ENCODE peak calls at places on chromosomes 6 and 20, in nine cellular contexts. One of them, this sample, is unnamed.

GRCh38 chr20:2507875-2508630 is 662 bp downstream of the ZNF343 start:
- DNase-seq in RWPE1: peak
- DNase-seq in right cardiac atrium: peak
- DNase-seq in epithelial cell of esophagus: peak
- DNase-seq in H9: no peak
- DNase-seq in activated gamma-delta T cell treated with Interleukin-2 at 50 U/mL for 16 hours: no peak
- DNase-seq in SHP77 treated with DMSO at 0.1 percent for 48 hours: no peak
- DNase-seq in stimulated activated CD4-positive, alpha-beta T cell treated with anti-CD3 and anti-CD28 coated beads, Interleukin-2, amount 100 ng/mL, for 24 hours: peak
- DNase-seq in T-helper 1 cell: no peak
- DNase-seq in this sample: no peak

GRCh38 chr6:157107915-157108651 is 215.2 kb downstream of the TMEM242 start:
- DNase-seq in SHP77 treated with DMSO at 0.1 percent for 48 hours: no peak
- DNase-seq in T-helper 1 cell: peak
- DNase-seq in epithelial cell of esophagus: peak
- DNase-seq in stimulated activated CD4-positive, alpha-beta T cell treated with anti-CD3 and anti-CD28 coated beads, Interleukin-2, amount 100 ng/mL, for 24 hours: peak
- DNase-seq in activated gamma-delta T cell treated with Interleukin-2 at 50 U/mL for 16 hours: no peak
- DNase-seq in RWPE1: peak
- DNase-seq in H9: no peak
- DNase-seq in right cardiac atrium: no peak
- DNase-seq in this sample: peak

GRCh38 chr6:79755967-79756366 is 124.8 kb downstream of the SH3BGRL2 start:
- DNase-seq in T-helper 1 cell: no peak
- DNase-seq in H9: no peak
- DNase-seq in right cardiac atrium: no peak
- DNase-seq in activated gamma-delta T cell treated with Interleukin-2 at 50 U/mL for 16 hours: no peak
- DNase-seq in stimulated activated CD4-positive, alpha-beta T cell treated with anti-CD3 and anti-CD28 coated beads, Interleukin-2, amount 100 ng/mL, for 24 hours: no peak
- DNase-seq in RWPE1: no peak
- DNase-seq in epithelial cell of esophagus: no peak
- DNase-seq in SHP77 treated with DMSO at 0.1 percent for 48 hours: no peak
- DNase-seq in this sample: no peak

GRCh38 chr20:39021748-39022147 is 59.6 kb downstream of the DHX35 start:
- DNase-seq in H9: no peak
- DNase-seq in activated gamma-delta T cell treated with Interleukin-2 at 50 U/mL for 16 hours: no peak
- DNase-seq in RWPE1: no peak
- DNase-seq in epithelial cell of esophagus: no peak
- DNase-seq in right cardiac atrium: no peak
- DNase-seq in stimulated activated CD4-positive, alpha-beta T cell treated with anti-CD3 and anti-CD28 coated beads, Interleukin-2, amount 100 ng/mL, for 24 hours: no peak
- DNase-seq in T-helper 1 cell: peak
- DNase-seq in SHP77 treated with DMSO at 0.1 percent for 48 hours: no peak
- DNase-seq in this sample: no peak

GRCh38 chr6:32060966-32061655 is 22.9 kb downstream of the CYP21A2 start:
- DNase-seq in stimulated activated CD4-positive, alpha-beta T cell treated with anti-CD3 and anti-CD28 coated beads, Interleukin-2, amount 100 ng/mL, for 24 hours: no peak
- DNase-seq in epithelial cell of esophagus: no peak
- DNase-seq in RWPE1: no peak
- DNase-seq in activated gamma-delta T cell treated with Interleukin-2 at 50 U/mL for 16 hours: no peak
- DNase-seq in H9: no peak
- DNase-seq in SHP77 treated with DMSO at 0.1 percent for 48 hours: no peak
- DNase-seq in right cardiac atrium: no peak
- DNase-seq in T-helper 1 cell: no peak
- DNase-seq in this sample: no peak

GRCh38 chr6:29490552-29490951 is 2.8 kb upstream of the MAS1L start:
- DNase-seq in SHP77 treated with DMSO at 0.1 percent for 48 hours: no peak
- DNase-seq in activated gamma-delta T cell treated with Interleukin-2 at 50 U/mL for 16 hours: no peak
- DNase-seq in epithelial cell of esophagus: no peak
- DNase-seq in T-helper 1 cell: no peak
- DNase-seq in RWPE1: no peak
- DNase-seq in H9: no peak
- DNase-seq in stimulated activated CD4-positive, alpha-beta T cell treated with anti-CD3 and anti-CD28 coated beads, Interleukin-2, amount 100 ng/mL, for 24 hours: no peak
- DNase-seq in right cardiac atrium: no peak
- DNase-seq in this sample: no peak

GRCh38 chr6:100904316-100904715 is 23.2 kb upstream of the ASCC3 start:
- DNase-seq in activated gamma-delta T cell treated with Interleukin-2 at 50 U/mL for 16 hours: no peak
- DNase-seq in right cardiac atrium: no peak
- DNase-seq in T-helper 1 cell: no peak
- DNase-seq in epithelial cell of esophagus: no peak
- DNase-seq in SHP77 treated with DMSO at 0.1 percent for 48 hours: no peak
- DNase-seq in RWPE1: no peak
- DNase-seq in stimulated activated CD4-positive, alpha-beta T cell treated with anti-CD3 and anti-CD28 coated beads, Interleukin-2, amount 100 ng/mL, for 24 hours: no peak
- DNase-seq in H9: no peak
- DNase-seq in this sample: no peak

GRCh38 chr20:45016089-45016641 is 49.9 kb downstream of the STK4 start:
- DNase-seq in SHP77 treated with DMSO at 0.1 percent for 48 hours: no peak
- DNase-seq in activated gamma-delta T cell treated with Interleukin-2 at 50 U/mL for 16 hours: no peak
- DNase-seq in RWPE1: no peak
- DNase-seq in H9: no peak
- DNase-seq in T-helper 1 cell: no peak
- DNase-seq in right cardiac atrium: no peak
- DNase-seq in epithelial cell of esophagus: no peak
- DNase-seq in stimulated activated CD4-positive, alpha-beta T cell treated with anti-CD3 and anti-CD28 coated beads, Interleukin-2, amount 100 ng/mL, for 24 hours: no peak
- DNase-seq in this sample: no peak

GRCh38 chr6:47260021-47260420 is 49.7 kb downstream of the TNFRSF21 start:
- DNase-seq in SHP77 treated with DMSO at 0.1 percent for 48 hours: no peak
- DNase-seq in activated gamma-delta T cell treated with Interleukin-2 at 50 U/mL for 16 hours: no peak
- DNase-seq in T-helper 1 cell: no peak
- DNase-seq in H9: no peak
- DNase-seq in right cardiac atrium: no peak
- DNase-seq in stimulated activated CD4-positive, alpha-beta T cell treated with anti-CD3 and anti-CD28 coated beads, Interleukin-2, amount 100 ng/mL, for 24 hours: no peak
- DNase-seq in RWPE1: no peak
- DNase-seq in epithelial cell of esophagus: no peak
- DNase-seq in this sample: no peak

GRCh38 chr20:9485614-9486325 is 28.6 kb upstream of the LAMP5 start:
- DNase-seq in T-helper 1 cell: no peak
- DNase-seq in stimulated activated CD4-positive, alpha-beta T cell treated with anti-CD3 and anti-CD28 coated beads, Interleukin-2, amount 100 ng/mL, for 24 hours: no peak
- DNase-seq in right cardiac atrium: no peak
- DNase-seq in SHP77 treated with DMSO at 0.1 percent for 48 hours: no peak
- DNase-seq in H9: no peak
- DNase-seq in activated gamma-delta T cell treated with Interleukin-2 at 50 U/mL for 16 hours: no peak
- DNase-seq in epithelial cell of esophagus: no peak
- DNase-seq in RWPE1: no peak
- DNase-seq in this sample: no peak

GRCh38 chr20:58127731-58128130 is 100.7 kb downstream of the ANKRD60 start:
- DNase-seq in right cardiac atrium: no peak
- DNase-seq in epithelial cell of esophagus: peak
- DNase-seq in T-helper 1 cell: no peak
- DNase-seq in stimulated activated CD4-positive, alpha-beta T cell treated with anti-CD3 and anti-CD28 coated beads, Interleukin-2, amount 100 ng/mL, for 24 hours: peak
- DNase-seq in activated gamma-delta T cell treated with Interleukin-2 at 50 U/mL for 16 hours: no peak
- DNase-seq in SHP77 treated with DMSO at 0.1 percent for 48 hours: no peak
- DNase-seq in RWPE1: peak
- DNase-seq in H9: peak
- DNase-seq in this sample: peak

GRCh38 chr6:31035862-31036497 is 25.7 kb downstream of the MUC22 start:
- DNase-seq in T-helper 1 cell: no peak
- DNase-seq in RWPE1: no peak
- DNase-seq in SHP77 treated with DMSO at 0.1 percent for 48 hours: no peak
- DNase-seq in right cardiac atrium: no peak
- DNase-seq in H9: no peak
- DNase-seq in stimulated activated CD4-positive, alpha-beta T cell treated with anti-CD3 and anti-CD28 coated beads, Interleukin-2, amount 100 ng/mL, for 24 hours: no peak
- DNase-seq in activated gamma-delta T cell treated with Interleukin-2 at 50 U/mL for 16 hours: no peak
- DNase-seq in epithelial cell of esophagus: peak
- DNase-seq in this sample: no peak

GRCh38 chr6:21914121-21914973 is 320.8 kb downstream of the SOX4 start:
- DNase-seq in epithelial cell of esophagus: peak
- DNase-seq in right cardiac atrium: peak
- DNase-seq in T-helper 1 cell: peak
- DNase-seq in H9: no peak
- DNase-seq in stimulated activated CD4-positive, alpha-beta T cell treated with anti-CD3 and anti-CD28 coated beads, Interleukin-2, amount 100 ng/mL, for 24 hours: peak
- DNase-seq in activated gamma-delta T cell treated with Interleukin-2 at 50 U/mL for 16 hours: peak
- DNase-seq in SHP77 treated with DMSO at 0.1 percent for 48 hours: peak
- DNase-seq in RWPE1: no peak
- DNase-seq in this sample: peak

GRCh38 chr6:35417979-35418661 is 34.0 kb upstream of the FANCE start:
- DNase-seq in stimulated activated CD4-positive, alpha-beta T cell treated with anti-CD3 and anti-CD28 coated beads, Interleukin-2, amount 100 ng/mL, for 24 hours: no peak
- DNase-seq in RWPE1: no peak
- DNase-seq in right cardiac atrium: no peak
- DNase-seq in H9: no peak
- DNase-seq in epithelial cell of esophagus: no peak
- DNase-seq in SHP77 treated with DMSO at 0.1 percent for 48 hours: no peak
- DNase-seq in T-helper 1 cell: peak
- DNase-seq in activated gamma-delta T cell treated with Interleukin-2 at 50 U/mL for 16 hours: no peak
- DNase-seq in this sample: no peak

This sample was measured in foreskin keratinocyte.